ENCODE peak calls at places on chromosomes 3 and 15, in four cellular contexts. V is stimulated activated CD4-positive, alpha-beta T cell treated with anti-CD3 and anti-CD28 coated beads, Interleukin-12 subunit alpha, Interleukin-12 subunit beta, amount 100 ng/mL, for 24 hours; C is iris pigment epithelial cell; E is A549. H is an unnamed sample.

GRCh38 chr15:65069179-65069578 is 1.4 kb upstream of the RASL12 start:
- DNase-seq in E (no peak), C (peak), V (no peak), H (no peak)

GRCh38 chr15:89496155-89497098 is at the start of gene RHCG:
- DNase-seq in V (no peak), C (peak), E (peak), H (no peak)

GRCh38 chr3:190281308-190282051 is 40.8 kb downstream of the CLDN1 start:
- DNase-seq in V (no peak), E (no peak), C (peak), H (no peak)

GRCh38 chr15:85019815-85020590 is 38.3 kb downstream of the PDE8A start:
- DNase-seq in V (no peak), C (peak), E (no peak), H (no peak)

GRCh38 chr15:78875107-78875914 is 2.6 kb downstream of the MORF4L1 start:
- DNase-seq in C (no peak), E (no peak), V (no peak), H (no peak)

GRCh38 chr15:55586808-55587207 is 1.3 kb downstream of the PYGO1 start:
- DNase-seq in C (no peak), E (peak), V (no peak), H (no peak)

GRCh38 chr15:68183886-68184285 is 21.2 kb downstream of the CALML4 start:
- DNase-seq in V (no peak), C (peak), E (no peak), H (no peak)

GRCh38 chr3:36944641-36945270 is at the start of gene TRANK1:
- DNase-seq in C (peak), E (peak), V (peak), H (no peak)

GRCh38 chr3:188111002-188111584 is 42.9 kb upstream of the LPP start:
- DNase-seq in C (peak), V (no peak), E (no peak), H (no peak)

GRCh38 chr3:164927728-164928127 is 150.6 kb downstream of the SI start:
- DNase-seq in C (no peak), E (no peak), V (no peak), H (no peak)

GRCh38 chr3:191696356-191696755 is 235.4 kb downstream of the PYDC2 start:
- DNase-seq in V (no peak), C (no peak), E (no peak), H (no peak)

GRCh38 chr15:65663521-65663920 is 41.8 kb downstream of the SLC24A1 start:
- DNase-seq in E (no peak), C (no peak), V (no peak), H (no peak)

GRCh38 chr3:11613319-11613718 is 30.4 kb downstream of the VGLL4 start:
- DNase-seq in V (no peak), C (no peak), E (no peak), H (no peak)

GRCh38 chr15:83352124-83352523 is 67.7 kb upstream of the BNC1 start:
- DNase-seq in V (no peak), E (peak), C (no peak), H (no peak)

GRCh38 chr3:125317761-125318496 is 57.2 kb downstream of the ZNF148 start:
- DNase-seq in V (no peak), C (no peak), E (no peak), H (no peak)

GRCh38 chr3:145698749-145699148 is 462.2 kb downstream of the PLOD2 start:
- DNase-seq in V (no peak), E (no peak), C (no peak), H (no peak)

GRCh38 chr3:84547971-84548970 is 410.5 kb upstream of the CADM2 start:
- DNase-seq in E (peak), C (peak), V (no peak), H (peak)

GRCh38 chr3:128395500-128396125 is 71.1 kb downstream of the DNAJB8 start:
- DNase-seq in V (no peak), C (peak), E (no peak), H (no peak)

GRCh38 chr3:57152150-57152549 is 13.0 kb downstream of the IL17RD start:
- DNase-seq in V (no peak), C (no peak), E (no peak), H (no peak)

H was measured in H54.